ENCODE peak calls at places on chromosomes 16 and 17, in nine cellular contexts. Z is thyroid gland, K is endothelial cell, I is HFF-Myc, Q is HFFc6, V is fibroblast of pulmonary artery, F is left lung, X is cardiac fibroblast, T is H9. L is an unnamed sample.

GRCh38 chr16:11297492-11298142 is 16.5 kb upstream of the PRM1 start:
- DNase-seq in Z (peak), K (peak), I (no peak), Q (peak), V (peak), F (peak), X (peak), T (peak), L (peak)

GRCh38 chr16:27748868-27749546 is 199.1 kb downstream of the KATNIP start:
- DNase-seq in Z (peak), K (peak), I (peak), Q (peak), V (peak), F (peak), X (peak), T (peak), L (no peak)

GRCh38 chr17:77801545-77802332 is 156.8 kb upstream of the TNRC6C start:
- DNase-seq in Z (no peak), K (no peak), I (no peak), Q (no peak), V (no peak), F (no peak), X (no peak), T (no peak), L (no peak)

GRCh38 chr17:32583053-32583452 is 96.3 kb downstream of the CDK5R1 start:
- DNase-seq in Z (no peak), K (no peak), I (no peak), Q (no peak), V (no peak), F (no peak), X (no peak), T (no peak), L (no peak)

GRCh38 chr17:46942441-46943217 is 19.7 kb downstream of the GOSR2 start:
- DNase-seq in Z (peak), K (peak), I (peak), Q (peak), V (peak), F (peak), X (peak), T (peak), L (peak)

GRCh38 chr17:44556114-44556853 is 1.0 kb upstream of the FZD2 start:
- DNase-seq in Z (peak), K (peak), I (no peak), Q (no peak), V (peak), F (no peak), X (peak), T (peak), L (peak)

GRCh38 chr16:49158029-49158642 is 123.5 kb downstream of the CBLN1 start:
- DNase-seq in Z (peak), K (peak), I (peak), Q (no peak), V (peak), F (no peak), X (peak), T (peak), L (peak)

GRCh38 chr17:16661217-16661616 is 7.6 kb upstream of the ZNF624 start:
- DNase-seq in Z (no peak), K (no peak), I (no peak), Q (no peak), V (no peak), F (no peak), X (no peak), T (no peak), L (no peak)

GRCh38 chr16:57614546-57615343 is 13.7 kb upstream of the ADGRG1 start:
- DNase-seq in Z (no peak), K (no peak), I (no peak), Q (no peak), V (no peak), F (peak), X (no peak), T (peak), L (no peak)
- TF ChIP-seq CTCF in Z (no peak), K (no peak), I (no peak), Q (no peak), V (no peak), F (no peak), X (no peak), T (no peak), L (no peak)

DNA sequence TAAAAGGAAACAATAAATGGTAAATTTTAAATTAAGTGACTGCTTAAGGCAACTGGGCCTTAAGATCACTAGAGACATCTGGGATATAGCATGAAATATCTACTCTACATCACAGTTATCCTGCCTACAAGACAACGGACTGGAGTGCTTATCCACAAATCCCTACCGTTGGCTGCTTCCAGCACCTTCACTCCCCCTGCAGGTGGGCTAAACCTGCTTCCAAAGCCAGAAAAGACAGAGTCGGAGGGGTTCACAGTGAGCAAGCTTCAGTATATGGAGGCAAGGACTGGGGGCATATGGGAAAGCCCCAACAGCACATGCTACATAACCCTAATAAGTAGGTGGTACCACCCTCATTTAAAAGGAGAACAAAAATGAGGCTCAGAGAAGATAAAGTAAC is 45.3 kb downstream of the GRIN2A start:
- DNase-seq in Z (no peak), K (no peak), I (no peak), Q (no peak), V (no peak), F (no peak), X (no peak), T (peak), L (no peak)
- TF ChIP-seq CTCF in Z (no peak), K (no peak), I (no peak), Q (no peak), V (no peak), F (no peak), X (no peak), T (peak), L (no peak)

GRCh38 chr17:38602862-38603785 is 2.6 kb downstream of the SRCIN1 start:
- DNase-seq in Z (no peak), K (no peak), I (no peak), Q (no peak), V (no peak), F (no peak), X (no peak), T (no peak), L (no peak)

GRCh38 chr17:38605852-38606645 is at the start of gene SRCIN1:
- DNase-seq in Z (peak), K (peak), I (no peak), Q (no peak), V (no peak), F (peak), X (no peak), T (peak), L (peak)

GRCh38 chr17:38605230-38605851 is 411 bp downstream of the SRCIN1 start:
- DNase-seq in Z (no peak), K (peak), I (no peak), Q (no peak), V (no peak), F (no peak), X (no peak), T (peak), L (no peak)

GRCh38 chr17:38603786-38604478 is 1.8 kb downstream of the SRCIN1 start:
- DNase-seq in Z (no peak), K (no peak), I (no peak), Q (no peak), V (no peak), F (no peak), X (no peak), T (no peak), L (no peak)

GRCh38 chr17:38604479-38605229 is 1.1 kb downstream of the SRCIN1 start:
- DNase-seq in Z (no peak), K (peak), I (no peak), Q (no peak), V (no peak), F (no peak), X (no peak), T (peak), L (peak)
- TF ChIP-seq CTCF in Z (no peak), K (no peak), I (no peak), Q (peak), V (no peak), F (no peak), X (no peak), T (peak), L (peak)

GRCh38 chr17:74898376-74898946 is 5.0 kb upstream of the FADS6 start:
- DNase-seq in Z (no peak), K (no peak), I (no peak), Q (no peak), V (no peak), F (no peak), X (no peak), T (no peak), L (no peak)
- TF ChIP-seq CTCF in Z (no peak), K (no peak), I (no peak), Q (no peak), V (no peak), F (no peak), X (no peak), T (no peak), L (no peak)

GRCh38 chr17:40062347-40063033 is at the start of gene THRA:
- DNase-seq in Z (peak), K (peak), I (no peak), Q (no peak), V (peak), F (peak), X (peak), T (peak), L (peak)
- TF ChIP-seq CTCF in Z (no peak), K (no peak), I (no peak), Q (no peak), V (no peak), F (no peak), X (no peak), T (no peak), L (no peak)

L was measured in nephron progenitor cell.